ENCODE peak calls at places on chromosome 7, in four cellular contexts. Z is lower lobe of right lung; G is CD8-positive, alpha-beta memory T cell; I is tibial artery. K is an unnamed sample. For H3K4me1, the result is how much of the 10 kb centered on the place peaks cover.

GRCh38 chr7:75968561-75969001 is 25.8 kb downstream of the TMEM120A start:
- DNase-seq in G (no peak), Z (no peak), I (no peak), K (no peak)

GRCh38 chr7:120799813-120800483 is 58.0 kb downstream of the TSPAN12 start:
- DNase-seq in G (no peak), Z (no peak), I (no peak), K (no peak)

GRCh38 chr7:47193003-47193402 is 388.9 kb downstream of the TNS3 start:
- DNase-seq in G (no peak), Z (no peak), I (no peak), K (no peak)

GRCh38 chr7:114345494-114345893 is 69.1 kb upstream of the FOXP2 start:
- DNase-seq in I (no peak), Z (no peak), G (no peak), K (no peak)

GRCh38 chr7:123846217-123846891 is 1.4 kb downstream of the HYAL4 start:
- DNase-seq in I (no peak), G (no peak), Z (no peak), K (no peak)

GRCh38 chr7:79452495-79453265 is 787 bp downstream of the MAGI2 start:
- DNase-seq in I (peak), Z (peak), G (no peak), K (no peak)

GRCh38 chr7:13800694-13801448 is 188.6 kb downstream of the ETV1 start:
- DNase-seq in I (no peak), Z (no peak), G (no peak), K (no peak)

GRCh38 chr7:132072165-132072564 is 504.1 kb downstream of the PLXNA4 start:
- DNase-seq in Z (no peak), G (no peak), I (no peak), K (peak)

GRCh38 chr7:50446542-50446960 is 3.6 kb downstream of the FIGNL1 start:
- DNase-seq in I (no peak), Z (no peak), G (no peak), K (no peak)

GRCh38 chr7:39375047-39375873 is 190.9 kb upstream of the YAE1 start:
- DNase-seq in Z (no peak), I (no peak), G (no peak), K (no peak)

GRCh38 chr7:80307251-80307856 is 172.7 kb downstream of the GNAI1 start:
- DNase-seq in Z (no peak), I (no peak), G (no peak), K (no peak)

GRCh38 chr7:127897704-127898454 is 133.4 kb downstream of the LRRC4 start:
- DNase-seq in G (no peak), I (no peak), Z (no peak), K (no peak)

GRCh38 chr7:116984917-116985316 is 31.6 kb downstream of the ST7 start:
- DNase-seq in G (no peak), Z (no peak), I (no peak), K (no peak)

GRCh38 chr7:149832332-149833041 is 5.7 kb upstream of the ZNF862 start:
- DNase-seq in G (no peak), I (no peak), Z (peak), K (no peak)

GRCh38 chr7:21543528-21544302 is 876 bp downstream of the DNAH11 start:
- DNase-seq in Z (no peak), I (no peak), G (no peak), K (no peak)

GRCh38 chr7:81769891-81770818 is at the start of gene HGF:
- DNase-seq in I (peak), G (no peak), Z (peak), K (peak)

DNA sequence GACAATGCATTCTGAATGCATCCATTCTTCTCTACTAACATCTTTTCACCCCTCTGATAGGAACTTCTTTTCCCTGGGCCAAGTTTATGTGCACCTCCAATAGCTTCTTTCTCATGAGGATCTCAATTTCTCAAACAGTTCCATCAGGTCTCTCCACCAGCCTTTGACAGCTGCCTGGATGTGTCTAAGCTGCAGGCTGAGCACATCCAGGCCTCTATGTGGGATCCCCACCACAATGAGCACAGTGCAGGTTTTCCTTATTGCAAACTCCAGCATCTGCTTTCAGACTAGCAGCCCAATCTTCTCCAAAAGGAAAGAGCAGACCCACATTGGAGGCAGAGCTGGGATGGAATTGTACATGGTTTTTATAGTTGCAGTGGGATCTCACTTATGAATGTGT is 145.3 kb upstream of the TBX20 start:
- DNase-seq in G (no peak), I (no peak), Z (no peak), K (no peak)
- H3K27ac ChIP-seq in G (no peak), I (no peak), Z (no peak), K (no peak)

DNA sequence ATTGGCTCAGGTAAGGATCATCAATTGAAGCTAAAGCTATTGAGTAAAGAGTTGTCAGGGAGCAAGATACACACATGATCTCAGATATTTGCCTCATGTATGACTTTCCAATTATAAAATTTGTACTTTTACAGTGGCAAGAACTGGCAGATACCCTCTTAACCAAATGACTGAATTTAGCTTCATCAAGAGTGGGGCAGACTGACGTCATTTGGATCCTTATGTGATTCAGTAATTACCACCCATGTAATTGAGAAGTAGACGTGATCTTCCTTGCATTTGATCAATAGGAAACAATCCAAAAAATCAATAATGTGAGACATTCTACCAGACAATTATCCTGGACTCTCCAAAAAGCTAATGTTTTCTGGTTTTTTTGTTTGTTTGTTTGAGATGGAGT is 8.9 kb downstream of the LRRC72 start:
- DNase-seq in G (no peak), Z (no peak), I (no peak), K (no peak)
- H3K4me1 ChIP-seq in G (under half), Z (under half), I (under half), K (under half)

GRCh38 chr7:155252388-155252957 is 45.2 kb upstream of the INSIG1 start:
- DNase-seq in G (no peak), Z (no peak), I (no peak), K (no peak)
- H3K27ac ChIP-seq in G (no peak), Z (no peak), I (no peak), K (no peak)

GRCh38 chr7:105321754-105322455 is 66.8 kb downstream of the SRPK2 start:
- DNase-seq in I (no peak), Z (no peak), G (no peak), K (no peak)

GRCh38 chr7:105323366-105323765 is 65.4 kb downstream of the SRPK2 start:
- DNase-seq in G (no peak), Z (no peak), I (no peak), K (no peak)

GRCh38 chr7:105330526-105330925 is 58.2 kb downstream of the SRPK2 start:
- DNase-seq in G (no peak), I (no peak), Z (no peak), K (no peak)

GRCh38 chr7:105325225-105325904 is 63.4 kb downstream of the SRPK2 start:
- DNase-seq in G (no peak), I (no peak), Z (no peak), K (no peak)

DNA sequence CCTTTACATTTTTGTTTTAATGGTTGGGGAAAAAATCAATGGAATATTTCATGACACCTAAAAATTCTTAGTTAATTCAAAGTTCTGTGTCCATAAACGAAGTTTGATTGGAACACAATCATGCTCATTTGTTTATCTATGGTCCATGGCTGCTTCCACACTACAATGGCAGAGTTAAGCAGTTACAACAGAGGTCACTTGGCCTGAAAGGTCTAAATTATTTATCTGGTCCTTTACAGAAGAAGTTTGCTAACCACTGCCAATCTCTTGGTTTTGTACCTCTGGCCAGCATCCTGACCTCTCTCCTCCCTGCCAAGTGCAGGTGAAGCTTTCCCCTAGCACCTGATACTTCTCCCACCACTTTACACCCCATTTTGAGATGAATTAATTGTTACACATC is 61.5 kb downstream of the SRPK2 start:
- DNase-seq in I (no peak), G (no peak), Z (no peak), K (no peak)
- H3K4me1 ChIP-seq in I (under half), G (under half), Z (under half), K (under half)

DNA sequence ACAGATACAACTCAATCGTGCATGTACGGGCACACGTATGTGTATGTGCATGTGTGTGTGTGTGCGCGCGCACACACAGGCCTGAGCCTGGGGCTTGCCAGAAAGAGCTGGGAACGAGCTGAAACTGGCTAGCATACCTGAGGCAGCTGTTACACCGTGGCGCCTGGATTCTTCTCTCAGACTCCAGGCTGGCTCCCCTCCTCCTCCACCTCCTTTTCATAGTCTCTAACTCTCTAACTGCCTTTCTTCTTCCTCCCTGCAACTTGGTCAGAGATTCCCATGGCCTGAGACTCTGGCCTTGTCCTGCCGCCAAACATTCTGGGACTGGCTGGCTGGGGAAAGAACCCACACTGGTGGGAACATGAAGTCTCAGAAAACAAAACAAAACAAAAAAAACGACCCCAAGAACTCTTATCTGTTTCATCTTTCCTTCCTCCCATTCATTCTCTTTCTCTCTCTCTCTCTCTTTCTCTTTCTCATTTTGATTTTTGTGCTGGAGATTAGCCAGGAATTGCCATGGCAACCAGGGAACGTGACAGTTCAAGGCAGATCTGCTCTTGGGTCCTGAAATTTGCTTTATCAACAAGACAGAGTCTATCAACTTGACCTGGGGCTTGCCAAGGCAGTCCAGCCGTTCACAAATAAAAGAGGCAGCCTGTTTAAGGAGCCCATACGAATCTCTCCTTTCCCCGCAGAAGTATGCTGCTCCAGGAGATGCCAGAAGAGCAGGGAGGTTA is 76.8 kb upstream of the SEM1 start:
- DNase-seq in I (no peak), G (no peak), Z (no peak), K (no peak)
- H3K27ac ChIP-seq in I (peak), G (no peak), Z (no peak), K (no peak)

GRCh38 chr7:101169110-101169837 is 3.9 kb upstream of the VGF start:
- DNase-seq in G (no peak), Z (no peak), I (no peak), K (no peak)
- H3K4me1 ChIP-seq in G (half or more), Z (half or more), I (half or more), K (half or more)

GRCh38 chr7:158443014-158443687 is 144.5 kb downstream of the PTPRN2 start:
- DNase-seq in G (no peak), Z (no peak), I (no peak), K (no peak)

GRCh38 chr7:158445421-158446175 is 142.0 kb downstream of the PTPRN2 start:
- DNase-seq in G (no peak), I (no peak), Z (no peak), K (no peak)

GRCh38 chr7:158446281-158446680 is 141.3 kb downstream of the PTPRN2 start:
- DNase-seq in G (no peak), Z (no peak), I (no peak), K (no peak)

GRCh38 chr7:158443688-158444483 is 143.7 kb downstream of the PTPRN2 start:
- DNase-seq in G (no peak), I (no peak), Z (no peak), K (no peak)

GRCh38 chr7:158444501-158445420 is 142.9 kb downstream of the PTPRN2 start:
- DNase-seq in Z (no peak), I (no peak), G (no peak), K (no peak)
- H3K27ac ChIP-seq in Z (no peak), I (no peak), G (no peak), K (no peak)

GRCh38 chr7:2661602-2662272 is 26.3 kb upstream of the AMZ1 start:
- DNase-seq in G (no peak), I (no peak), Z (no peak), K (no peak)
- H3K4me1 ChIP-seq in G (under half), I (under half), Z (under half), K (under half)

GRCh38 chr7:66216687-66217086 is 11.6 kb downstream of the TPST1 start:
- DNase-seq in Z (no peak), I (no peak), G (no peak), K (no peak)
- H3K27ac ChIP-seq in Z (no peak), I (no peak), G (no peak), K (no peak)

DNA sequence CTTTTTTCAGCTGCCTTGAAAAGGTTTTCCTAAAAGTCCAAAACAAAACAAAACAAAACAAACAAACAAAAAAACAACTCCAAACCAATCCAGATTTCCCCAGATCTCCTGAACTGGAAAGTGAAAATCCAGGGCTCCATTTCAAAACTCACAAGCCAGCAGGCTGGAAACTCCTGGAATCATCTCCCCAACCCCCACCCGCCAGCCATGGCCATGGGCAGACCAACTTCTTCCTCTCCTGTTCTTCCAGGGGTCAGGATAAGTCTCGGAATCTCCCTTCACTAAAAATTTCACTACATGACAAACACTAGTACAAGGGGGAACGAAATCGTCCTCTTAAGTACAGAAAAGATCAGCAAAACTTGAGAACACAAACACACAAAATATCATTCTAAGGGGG is 40.4 kb downstream of the GNA12 start:
- DNase-seq in G (no peak), I (no peak), Z (no peak), K (no peak)
- H3K4me1 ChIP-seq in G (under half), I (under half), Z (under half), K (under half)